ENCODE peak calls at places on chromosomes 11 and 22, in four cellular contexts. D is K562, N is SK-N-SH, O is HepG2. I is an unnamed sample.

GRCh38 chr11:44566952-44567875 is 1.8 kb downstream of the CD82 start:
- DNase-seq in O (no peak), N (no peak), D (peak), I (no peak)

GRCh38 chr22:35326854-35327562 is 27.3 kb downstream of the TOM1 start:
- DNase-seq in O (no peak), N (no peak), D (no peak), I (no peak)

GRCh38 chr11:73359341-73359740 is 16.9 kb upstream of the RELT start:
- DNase-seq in D (no peak), N (no peak), O (no peak), I (no peak)

GRCh38 chr11:25349537-25349936 is 852.7 kb downstream of the LUZP2 start:
- DNase-seq in D (no peak), N (no peak), O (no peak), I (no peak)

GRCh38 chr11:9269492-9270030 is 4.4 kb upstream of the DENND5A start:
- DNase-seq in D (no peak), N (no peak), O (no peak), I (no peak)

GRCh38 chr11:1300569-1301187 is 8.8 kb downstream of the TOLLIP start:
- DNase-seq in N (no peak), O (no peak), D (no peak), I (no peak)

GRCh38 chr11:75277991-75278790 is 37.6 kb downstream of the TPBGL start:
- DNase-seq in O (no peak), D (no peak), N (no peak), I (no peak)

GRCh38 chr11:94315664-94316063 is 11.3 kb downstream of the IZUMO1R start:
- DNase-seq in N (no peak), O (no peak), D (no peak), I (no peak)

GRCh38 chr11:2898366-2899079 is 12.9 kb upstream of the CDKN1C start:
- DNase-seq in N (no peak), O (peak), D (no peak), I (peak)

GRCh38 chr11:47980907-47981621 is 705 bp downstream of the PTPRJ start:
- DNase-seq in O (no peak), D (peak), N (peak), I (no peak)

GRCh38 chr11:63838150-63838681 is 694 bp upstream of the MARK2 start:
- DNase-seq in O (no peak), D (no peak), N (no peak), I (no peak)

GRCh38 chr11:104907521-104908185 is 9.4 kb upstream of the CASP12 start:
- DNase-seq in O (no peak), N (no peak), D (no peak), I (no peak)

GRCh38 chr22:42434283-42434682 is 2.1 kb upstream of the NFAM1 start:
- DNase-seq in D (no peak), O (no peak), N (peak), I (no peak)

GRCh38 chr11:3959918-3960295 is 104.4 kb downstream of the STIM1 start:
- DNase-seq in O (no peak), N (no peak), D (no peak), I (no peak)

GRCh38 chr11:3967695-3968094 is 112.2 kb downstream of the STIM1 start:
- DNase-seq in O (no peak), D (no peak), N (no peak), I (no peak)

GRCh38 chr11:3964935-3965511 is 109.6 kb downstream of the STIM1 start:
- DNase-seq in D (no peak), O (no peak), N (no peak), I (no peak)

GRCh38 chr11:3962406-3962840 is 107.0 kb downstream of the STIM1 start:
- DNase-seq in O (no peak), D (no peak), N (no peak), I (no peak)

GRCh38 chr11:3964056-3964455 is 108.6 kb downstream of the STIM1 start:
- DNase-seq in N (no peak), D (no peak), O (no peak), I (no peak)
- TF ChIP-seq GABPA in N (no peak), D (no peak), O (no peak), I (no peak)

GRCh38 chr11:119030329-119031047 is at the start of gene SLC37A4:
- DNase-seq in O (peak), N (peak), D (peak), I (peak)
- TF ChIP-seq POLR2AphosphoS5 in O (peak), N (peak), D (no peak), I (peak)

DNA sequence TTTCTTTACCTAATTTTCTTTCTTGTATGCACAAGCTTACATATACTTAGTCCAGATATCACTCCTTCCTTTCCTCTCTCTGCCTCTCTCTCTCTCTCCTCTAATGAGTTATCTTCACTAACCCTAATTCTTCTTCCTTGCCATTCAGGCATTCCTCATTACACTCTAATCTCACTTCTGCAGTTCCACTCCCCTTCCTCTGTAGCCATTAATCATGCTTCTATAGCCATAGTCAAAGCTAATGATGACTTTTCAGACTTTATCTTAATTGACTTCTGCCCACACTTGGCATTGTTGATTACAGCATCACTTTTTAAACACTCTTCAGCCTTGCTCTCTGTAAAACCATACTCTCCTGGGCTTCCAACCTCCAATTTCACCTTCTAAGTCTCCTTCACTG is 35.3 kb upstream of the SC5D start:
- DNase-seq in N (no peak), D (no peak), O (no peak), I (no peak)
- TF ChIP-seq GABPA in N (no peak), D (no peak), O (no peak), I (no peak)

GRCh38 chr22:29313126-29314071 is 2.1 kb downstream of the RASL10A start:
- DNase-seq in O (no peak), N (peak), D (peak), I (peak)
- TF ChIP-seq POLR2AphosphoS5 in O (no peak), N (no peak), D (no peak), I (no peak)

DNA sequence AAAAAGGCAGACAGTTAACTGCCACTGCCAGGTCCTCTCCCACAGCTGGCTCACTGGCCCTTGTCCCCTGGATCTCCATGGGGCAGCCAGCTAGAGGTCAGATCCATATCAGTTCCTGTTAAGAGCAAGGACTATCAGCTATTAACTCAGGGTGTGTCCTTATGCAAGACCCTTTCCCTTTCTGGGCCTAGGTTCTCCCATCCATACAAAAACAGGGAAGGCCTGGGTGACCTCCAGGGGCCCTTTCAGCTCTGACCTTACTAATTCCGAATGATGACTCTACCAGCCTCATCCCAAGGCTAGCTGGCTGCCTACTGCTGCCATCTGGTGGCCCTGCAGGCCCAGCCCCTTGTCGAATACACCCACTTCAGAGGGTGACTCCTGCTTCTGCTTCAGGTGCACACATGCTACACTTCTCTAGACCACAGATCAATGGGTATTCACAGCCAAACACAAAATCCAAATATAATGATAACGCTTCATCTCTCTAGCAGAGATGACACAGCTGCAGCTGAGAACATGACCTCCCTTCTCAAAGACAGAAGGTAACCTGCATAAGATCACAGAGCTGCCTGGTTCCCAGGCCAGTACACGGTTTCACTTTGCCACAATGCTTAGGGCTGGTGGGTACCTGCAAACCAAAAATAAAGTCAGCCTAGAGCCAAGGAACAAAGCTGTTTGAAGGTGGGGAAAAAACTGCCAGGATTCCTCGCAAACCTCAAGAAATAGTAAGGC is 34.1 kb downstream of the SERGEF start:
- DNase-seq in D (peak), N (peak), O (peak), I (peak)
- TF ChIP-seq GABPA in D (no peak), N (no peak), O (no peak), I (no peak)